ENCODE peak calls at places on chromosome 17, in ten cellular contexts. One of them, this sample, is unnamed.

GRCh38 chr17:82238562-82239201 is 9.8 kb downstream of the SLC16A3 start:
- DNase-seq in cardiac fibroblast: peak; percentile 89
- DNase-seq in CD8-positive, alpha-beta memory T cell: peak; percentile 67
- DNase-seq in fibroblast of mammary gland: peak; percentile 80
- DNase-seq in transverse colon: peak; percentile 91
- DNase-seq in tibial artery: peak; percentile 93
- DNase-seq in A549: no peak
- DNase-seq in thoracic aorta: no peak
- DNase-seq in kidney: peak; percentile 92
- DNase-seq in stomach: peak; percentile 90
- DNase-seq in this sample: peak; percentile 80

GRCh38 chr17:67992541-67993152 is 3.6 kb downstream of the C17orf58 start:
- DNase-seq in stomach: no peak
- DNase-seq in transverse colon: no peak
- DNase-seq in A549: no peak
- DNase-seq in thoracic aorta: no peak
- DNase-seq in CD8-positive, alpha-beta memory T cell: no peak
- DNase-seq in fibroblast of mammary gland: peak; percentile 55
- DNase-seq in kidney: no peak
- DNase-seq in cardiac fibroblast: no peak
- DNase-seq in tibial artery: no peak
- DNase-seq in this sample: peak; percentile 57

GRCh38 chr17:2232244-2232638 is 71.3 kb downstream of the SMG6 start:
- DNase-seq in fibroblast of mammary gland: peak; percentile 95
- DNase-seq in transverse colon: no peak
- DNase-seq in cardiac fibroblast: peak; percentile 89
- DNase-seq in thoracic aorta: no peak
- DNase-seq in CD8-positive, alpha-beta memory T cell: no peak
- DNase-seq in stomach: no peak
- DNase-seq in tibial artery: peak; percentile 54
- DNase-seq in kidney: no peak
- DNase-seq in A549: no peak
- DNase-seq in this sample: peak; percentile 91

GRCh38 chr17:4600563-4600962 is 16.2 kb downstream of the SMTNL2 start:
- DNase-seq in cardiac fibroblast: no peak
- DNase-seq in kidney: no peak
- DNase-seq in thoracic aorta: no peak
- DNase-seq in CD8-positive, alpha-beta memory T cell: no peak
- DNase-seq in tibial artery: no peak
- DNase-seq in stomach: no peak
- DNase-seq in A549: no peak
- DNase-seq in fibroblast of mammary gland: no peak
- DNase-seq in transverse colon: no peak
- DNase-seq in this sample: no peak

GRCh38 chr17:208429-208828 is 27.0 kb upstream of the DOC2B start:
- DNase-seq in fibroblast of mammary gland: no peak
- DNase-seq in transverse colon: peak; percentile 43
- DNase-seq in kidney: peak; percentile 48
- DNase-seq in stomach: no peak
- DNase-seq in cardiac fibroblast: no peak
- DNase-seq in tibial artery: no peak
- DNase-seq in thoracic aorta: no peak
- DNase-seq in CD8-positive, alpha-beta memory T cell: no peak
- DNase-seq in A549: no peak
- DNase-seq in this sample: no peak

GRCh38 chr17:81558941-81559806 is 7.0 kb upstream of the FAAP100 start:
- DNase-seq in tibial artery: no peak
- DNase-seq in A549: peak; percentile 79
- DNase-seq in kidney: peak; percentile 51
- DNase-seq in transverse colon: no peak
- DNase-seq in stomach: no peak
- DNase-seq in thoracic aorta: no peak
- DNase-seq in fibroblast of mammary gland: no peak
- DNase-seq in cardiac fibroblast: peak; percentile 20
- DNase-seq in CD8-positive, alpha-beta memory T cell: no peak
- DNase-seq in this sample: peak; percentile 20

GRCh38 chr17:64502021-64502420 is 4.1 kb downstream of the DDX5 start:
- DNase-seq in cardiac fibroblast: no peak
- DNase-seq in fibroblast of mammary gland: no peak
- DNase-seq in thoracic aorta: no peak
- DNase-seq in A549: no peak
- DNase-seq in tibial artery: no peak
- DNase-seq in kidney: no peak
- DNase-seq in CD8-positive, alpha-beta memory T cell: no peak
- DNase-seq in transverse colon: no peak
- DNase-seq in stomach: no peak
- DNase-seq in this sample: no peak

GRCh38 chr17:60968266-60968665 is 290.6 kb downstream of the BCAS3 start:
- DNase-seq in thoracic aorta: no peak
- DNase-seq in CD8-positive, alpha-beta memory T cell: no peak
- DNase-seq in A549: no peak
- DNase-seq in cardiac fibroblast: no peak
- DNase-seq in tibial artery: no peak
- DNase-seq in stomach: no peak
- DNase-seq in fibroblast of mammary gland: no peak
- DNase-seq in transverse colon: no peak
- DNase-seq in kidney: no peak
- DNase-seq in this sample: no peak

GRCh38 chr17:63545302-63545928 is 4.9 kb upstream of the DCAF7 start:
- DNase-seq in A549: no peak
- DNase-seq in stomach: no peak
- DNase-seq in tibial artery: peak; percentile 28
- DNase-seq in thoracic aorta: no peak
- DNase-seq in kidney: no peak
- DNase-seq in fibroblast of mammary gland: no peak
- DNase-seq in cardiac fibroblast: no peak
- DNase-seq in CD8-positive, alpha-beta memory T cell: no peak
- DNase-seq in transverse colon: no peak
- DNase-seq in this sample: no peak

GRCh38 chr17:61635913-61636432 is 45.0 kb upstream of the NACA2 start:
- DNase-seq in CD8-positive, alpha-beta memory T cell: peak; percentile 30
- DNase-seq in transverse colon: peak; percentile 45
- DNase-seq in thoracic aorta: no peak
- DNase-seq in cardiac fibroblast: peak; percentile 83
- DNase-seq in tibial artery: no peak
- DNase-seq in kidney: no peak
- DNase-seq in fibroblast of mammary gland: peak; percentile 69
- DNase-seq in stomach: peak; percentile 50
- DNase-seq in A549: no peak
- DNase-seq in this sample: peak; percentile 79

GRCh38 chr17:33778505-33779398 is 476.3 kb upstream of the CCL2 start:
- DNase-seq in stomach: peak; percentile 28
- DNase-seq in tibial artery: no peak
- DNase-seq in cardiac fibroblast: peak; percentile 67
- DNase-seq in transverse colon: peak; percentile 30
- DNase-seq in thoracic aorta: no peak
- DNase-seq in fibroblast of mammary gland: peak; percentile 67
- DNase-seq in CD8-positive, alpha-beta memory T cell: no peak
- DNase-seq in kidney: no peak
- DNase-seq in A549: peak; percentile 67
- DNase-seq in this sample: peak; percentile 76

GRCh38 chr17:14775761-14776492 is 475.0 kb downstream of the HS3ST3B1 start:
- DNase-seq in tibial artery: no peak
- DNase-seq in fibroblast of mammary gland: no peak
- DNase-seq in stomach: no peak
- DNase-seq in thoracic aorta: no peak
- DNase-seq in CD8-positive, alpha-beta memory T cell: no peak
- DNase-seq in kidney: no peak
- DNase-seq in cardiac fibroblast: peak; percentile 21
- DNase-seq in transverse colon: no peak
- DNase-seq in A549: no peak
- DNase-seq in this sample: peak; percentile 49

GRCh38 chr17:64001763-64002529 is 3.8 kb downstream of the PRR29 start:
- DNase-seq in transverse colon: no peak
- DNase-seq in kidney: peak; percentile 84
- DNase-seq in A549: no peak
- DNase-seq in cardiac fibroblast: peak; percentile 79
- DNase-seq in stomach: no peak
- DNase-seq in CD8-positive, alpha-beta memory T cell: no peak
- DNase-seq in fibroblast of mammary gland: peak; percentile 75
- DNase-seq in tibial artery: no peak
- DNase-seq in thoracic aorta: no peak
- DNase-seq in this sample: peak; percentile 55

GRCh38 chr17:33262724-33263123 is 30.4 kb downstream of the ASIC2 start:
- DNase-seq in transverse colon: no peak
- DNase-seq in stomach: no peak
- DNase-seq in A549: no peak
- DNase-seq in CD8-positive, alpha-beta memory T cell: no peak
- DNase-seq in tibial artery: no peak
- DNase-seq in kidney: no peak
- DNase-seq in cardiac fibroblast: no peak
- DNase-seq in fibroblast of mammary gland: no peak
- DNase-seq in thoracic aorta: no peak
- DNase-seq in this sample: no peak

GRCh38 chr17:68693466-68693865 is 92.3 kb upstream of the FAM20A start:
- DNase-seq in fibroblast of mammary gland: no peak
- DNase-seq in stomach: no peak
- DNase-seq in cardiac fibroblast: no peak
- DNase-seq in kidney: no peak
- DNase-seq in tibial artery: no peak
- DNase-seq in CD8-positive, alpha-beta memory T cell: no peak
- DNase-seq in transverse colon: no peak
- DNase-seq in A549: no peak
- DNase-seq in thoracic aorta: no peak
- DNase-seq in this sample: no peak

GRCh38 chr17:61157246-61157887 is 242.3 kb upstream of the TBX2 start:
- DNase-seq in stomach: no peak
- DNase-seq in cardiac fibroblast: peak; percentile 74
- DNase-seq in A549: peak; percentile 42
- DNase-seq in transverse colon: no peak
- DNase-seq in fibroblast of mammary gland: peak; percentile 73
- DNase-seq in CD8-positive, alpha-beta memory T cell: no peak
- DNase-seq in tibial artery: no peak
- DNase-seq in thoracic aorta: no peak
- DNase-seq in kidney: no peak
- DNase-seq in this sample: peak; percentile 42

GRCh38 chr17:19017401-19017800 is 12.8 kb upstream of the FAM83G start:
- DNase-seq in transverse colon: no peak
- DNase-seq in A549: no peak
- DNase-seq in cardiac fibroblast: no peak
- DNase-seq in stomach: no peak
- DNase-seq in CD8-positive, alpha-beta memory T cell: no peak
- DNase-seq in kidney: peak; percentile 63
- DNase-seq in fibroblast of mammary gland: no peak
- DNase-seq in thoracic aorta: no peak
- DNase-seq in tibial artery: no peak
- DNase-seq in this sample: no peak

GRCh38 chr17:82064433-82065192 is 991 bp downstream of the DUS1L start:
- DNase-seq in stomach: peak; percentile 57
- DNase-seq in A549: no peak
- DNase-seq in transverse colon: peak; percentile 64
- DNase-seq in tibial artery: no peak
- DNase-seq in cardiac fibroblast: no peak
- DNase-seq in fibroblast of mammary gland: no peak
- DNase-seq in kidney: no peak
- DNase-seq in CD8-positive, alpha-beta memory T cell: no peak
- DNase-seq in thoracic aorta: no peak
- DNase-seq in this sample: no peak

GRCh38 chr17:13362341-13363122 is 239.2 kb downstream of the HS3ST3A1 start:
- DNase-seq in thoracic aorta: no peak
- DNase-seq in A549: no peak
- DNase-seq in transverse colon: no peak
- DNase-seq in tibial artery: no peak
- DNase-seq in CD8-positive, alpha-beta memory T cell: no peak
- DNase-seq in fibroblast of mammary gland: peak; percentile 96
- DNase-seq in cardiac fibroblast: peak; percentile 89
- DNase-seq in kidney: no peak
- DNase-seq in stomach: no peak
- DNase-seq in this sample: no peak
- H3K4me3 ChIP-seq in thoracic aorta: no peak overlapping the region
- H3K4me3 ChIP-seq in A549: no peak overlapping the region
- H3K4me3 ChIP-seq in transverse colon: no peak overlapping the region
- H3K4me3 ChIP-seq in tibial artery: no peak overlapping the region
- H3K4me3 ChIP-seq in CD8-positive, alpha-beta memory T cell: no peak overlapping the region
- H3K4me3 ChIP-seq in fibroblast of mammary gland: peak overlapping the region; percentile 27
- H3K4me3 ChIP-seq in cardiac fibroblast: no peak overlapping the region
- H3K4me3 ChIP-seq in kidney: no peak overlapping the region
- H3K4me3 ChIP-seq in stomach: no peak overlapping the region
- H3K4me3 ChIP-seq in this sample: no peak overlapping the region

GRCh38 chr17:36721560-36722120 is 120.3 kb downstream of the MRM1 start:
- DNase-seq in CD8-positive, alpha-beta memory T cell: no peak
- DNase-seq in fibroblast of mammary gland: no peak
- DNase-seq in thoracic aorta: no peak
- DNase-seq in stomach: no peak
- DNase-seq in A549: no peak
- DNase-seq in kidney: no peak
- DNase-seq in transverse colon: no peak
- DNase-seq in cardiac fibroblast: peak; percentile 5
- DNase-seq in tibial artery: no peak
- DNase-seq in this sample: no peak
- H3K4me3 ChIP-seq in CD8-positive, alpha-beta memory T cell: peak overlapping the region; percentile 73
- H3K4me3 ChIP-seq in fibroblast of mammary gland: no peak overlapping the region
- H3K4me3 ChIP-seq in thoracic aorta: peak overlapping the region; percentile 73
- H3K4me3 ChIP-seq in stomach: peak overlapping the region; percentile 50
- H3K4me3 ChIP-seq in A549: peak overlapping the region; percentile 33
- H3K4me3 ChIP-seq in kidney: no peak overlapping the region
- H3K4me3 ChIP-seq in transverse colon: peak overlapping the region; percentile 30
- H3K4me3 ChIP-seq in cardiac fibroblast: peak overlapping the region; percentile 34
- H3K4me3 ChIP-seq in tibial artery: peak overlapping the region; percentile 30
- H3K4me3 ChIP-seq in this sample: peak overlapping the region; percentile 43

GRCh38 chr17:41588126-41588810 is 1.6 kb upstream of the KRT14 start:
- DNase-seq in A549: no peak
- DNase-seq in fibroblast of mammary gland: no peak
- DNase-seq in CD8-positive, alpha-beta memory T cell: no peak
- DNase-seq in tibial artery: peak; percentile 73
- DNase-seq in kidney: no peak
- DNase-seq in stomach: no peak
- DNase-seq in thoracic aorta: no peak
- DNase-seq in transverse colon: no peak
- DNase-seq in cardiac fibroblast: no peak
- DNase-seq in this sample: no peak
- H3K4me3 ChIP-seq in A549: no peak overlapping the region
- H3K4me3 ChIP-seq in fibroblast of mammary gland: no peak overlapping the region
- H3K4me3 ChIP-seq in CD8-positive, alpha-beta memory T cell: no peak overlapping the region
- H3K4me3 ChIP-seq in tibial artery: no peak overlapping the region
- H3K4me3 ChIP-seq in kidney: no peak overlapping the region
- H3K4me3 ChIP-seq in stomach: no peak overlapping the region
- H3K4me3 ChIP-seq in thoracic aorta: no peak overlapping the region
- H3K4me3 ChIP-seq in transverse colon: no peak overlapping the region
- H3K4me3 ChIP-seq in cardiac fibroblast: no peak overlapping the region
- H3K4me3 ChIP-seq in this sample: no peak overlapping the region

DNA sequence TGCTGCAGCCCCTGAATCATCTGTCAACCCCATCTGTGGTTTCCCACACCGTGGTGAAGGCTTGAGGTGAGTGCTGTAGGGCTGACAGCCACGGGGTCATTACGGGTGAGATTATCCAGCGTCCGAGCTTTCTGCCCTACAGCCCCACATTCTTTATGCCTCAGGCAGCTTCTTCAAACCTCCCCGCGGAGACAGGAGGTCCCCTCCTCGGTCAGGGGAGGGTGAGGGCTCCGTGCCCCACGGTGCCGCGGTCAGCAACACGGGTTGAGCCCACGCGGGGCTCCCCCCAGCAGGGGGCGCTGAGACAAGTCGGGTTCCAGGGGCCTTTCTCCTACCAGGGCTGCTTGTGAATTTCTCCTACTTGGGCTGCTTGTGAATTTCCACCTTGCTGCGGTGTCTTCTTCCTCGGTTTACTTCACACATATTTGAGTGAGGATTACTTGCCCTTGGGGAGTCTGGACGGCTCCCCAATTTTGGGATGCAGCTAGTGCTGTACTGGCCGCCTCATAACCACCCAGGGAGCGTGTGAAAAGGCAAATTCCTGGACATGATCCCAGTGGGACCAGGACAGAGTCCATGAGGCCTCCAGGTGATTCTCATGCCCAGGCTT is 18.1 kb upstream of the WFIKKN2 start:
- DNase-seq in cardiac fibroblast: peak; percentile 33
- DNase-seq in thoracic aorta: no peak
- DNase-seq in A549: peak; percentile 75
- DNase-seq in CD8-positive, alpha-beta memory T cell: peak; percentile 28
- DNase-seq in fibroblast of mammary gland: peak; percentile 24
- DNase-seq in tibial artery: no peak
- DNase-seq in transverse colon: peak; percentile 55
- DNase-seq in stomach: peak; percentile 68
- DNase-seq in kidney: no peak
- DNase-seq in this sample: peak; percentile 31
- H3K4me3 ChIP-seq in cardiac fibroblast: no peak overlapping the region
- H3K4me3 ChIP-seq in thoracic aorta: no peak overlapping the region
- H3K4me3 ChIP-seq in A549: no peak overlapping the region
- H3K4me3 ChIP-seq in CD8-positive, alpha-beta memory T cell: no peak overlapping the region
- H3K4me3 ChIP-seq in fibroblast of mammary gland: no peak overlapping the region
- H3K4me3 ChIP-seq in tibial artery: no peak overlapping the region
- H3K4me3 ChIP-seq in transverse colon: no peak overlapping the region
- H3K4me3 ChIP-seq in stomach: no peak overlapping the region
- H3K4me3 ChIP-seq in kidney: no peak overlapping the region
- H3K4me3 ChIP-seq in this sample: no peak overlapping the region

This sample was measured in fibroblast of pulmonary artery.